ENCODE peak calls at places on chromosomes 2 and 18, in five cellular contexts. N is K562, J is AG10803, T is dorsolateral prefrontal cortex, C is A549. M is an unnamed sample.

GRCh38 chr2:13114391-13114790 is 397.7 kb downstream of the TRIB2 start:
- DNase-seq in N (no peak), J (peak), T (no peak), C (no peak), M (no peak)

GRCh38 chr2:206127656-206128055 is 31.6 kb downstream of the NDUFS1 start:
- DNase-seq in N (no peak), J (no peak), T (no peak), C (peak), M (no peak)

GRCh38 chr2:62785216-62785615 is 79.7 kb downstream of the EHBP1 start:
- DNase-seq in N (no peak), J (no peak), T (no peak), C (no peak), M (no peak)

GRCh38 chr2:240555541-240556250 is 2.1 kb downstream of the ANKMY1 start:
- DNase-seq in N (no peak), J (no peak), T (no peak), C (no peak), M (no peak)

GRCh38 chr2:714005-714741 is 37.0 kb upstream of the TMEM18 start:
- DNase-seq in N (peak), J (peak), T (peak), C (peak), M (no peak)

GRCh38 chr2:1564506-1564905 is 151.2 kb downstream of the TPO start:
- DNase-seq in N (no peak), J (no peak), T (no peak), C (no peak), M (no peak)

GRCh38 chr2:169300617-169301530 is 61.5 kb downstream of the LRP2 start:
- DNase-seq in N (no peak), J (no peak), T (no peak), C (no peak), M (no peak)

GRCh38 chr2:222315443-222316121 is 16.8 kb upstream of the PAX3 start:
- DNase-seq in N (no peak), J (no peak), T (no peak), C (no peak), M (no peak)

GRCh38 chr2:120261387-120262006 is 8.8 kb downstream of the RALB start:
- DNase-seq in N (no peak), J (no peak), T (no peak), C (no peak), M (no peak)

GRCh38 chr2:68404164-68404563 is 39.1 kb downstream of the PLEK start:
- DNase-seq in N (no peak), J (no peak), T (no peak), C (no peak), M (no peak)

GRCh38 chr2:19682493-19682892 is 219.3 kb downstream of the TTC32 start:
- DNase-seq in N (no peak), J (no peak), T (no peak), C (peak), M (no peak)

GRCh38 chr2:64145760-64146159 is 1.5 kb upstream of the PELI1 start:
- DNase-seq in N (no peak), J (no peak), T (no peak), C (no peak), M (no peak)

DNA sequence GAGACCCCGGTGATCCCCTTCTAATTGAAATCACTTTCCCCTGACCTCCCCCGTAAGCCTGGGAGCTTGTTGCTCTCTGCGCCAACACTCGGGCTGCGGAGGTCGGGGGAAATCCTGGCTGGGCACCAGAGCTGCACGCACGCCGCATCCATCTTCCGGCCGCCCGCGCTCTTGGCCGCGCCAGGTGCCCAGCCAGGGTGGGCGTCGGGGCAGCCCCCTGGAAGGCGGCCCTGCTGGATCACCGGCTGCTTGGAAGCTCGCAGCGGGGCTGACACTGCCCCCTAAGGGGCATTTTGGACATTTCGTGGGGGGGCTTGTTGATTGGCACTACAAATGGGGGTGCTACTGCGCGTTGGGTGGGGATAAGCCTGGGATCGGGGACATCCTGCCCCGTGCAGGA is 280.3 kb upstream of the SKOR2 start:
- DNase-seq in N (peak), J (no peak), T (no peak), C (no peak), M (no peak)
- TF ChIP-seq CTCF in N (peak), J (peak), T (no peak), C (no peak), M (no peak)

GRCh38 chr18:78010363-78010762 is 760.7 kb downstream of the GALR1 start:
- DNase-seq in N (no peak), J (no peak), T (no peak), C (no peak), M (no peak)
- TF ChIP-seq CTCF in N (no peak), J (no peak), T (no peak), C (no peak), M (no peak)

GRCh38 chr2:85887566-85888019 is 1.2 kb downstream of the ST3GAL5 start:
- DNase-seq in N (no peak), J (peak), T (peak), C (peak), M (no peak)
- TF ChIP-seq CTCF in N (no peak), J (peak), T (peak), C (peak), M (no peak)

GRCh38 chr18:31417850-31418249 is 29.7 kb upstream of the DSG3 start:
- DNase-seq in N (no peak), J (no peak), T (no peak), C (no peak), M (no peak)

GRCh38 chr18:31424383-31424988 is 23.1 kb upstream of the DSG3 start:
- DNase-seq in N (peak), J (no peak), T (no peak), C (peak), M (no peak)

GRCh38 chr18:31420032-31420431 is 27.5 kb upstream of the DSG3 start:
- DNase-seq in N (no peak), J (no peak), T (no peak), C (no peak), M (no peak)

GRCh38 chr18:31420524-31420923 is 27.0 kb upstream of the DSG3 start:
- DNase-seq in N (no peak), J (no peak), T (no peak), C (no peak), M (no peak)

GRCh38 chr18:31419457-31419932 is 28.0 kb upstream of the DSG3 start:
- DNase-seq in N (no peak), J (no peak), T (no peak), C (no peak), M (no peak)
- TF ChIP-seq CTCF in N (no peak), J (no peak), T (no peak), C (no peak), M (no peak)

GRCh38 chr18:2471523-2471922 is 99.8 kb downstream of the METTL4 start:
- DNase-seq in N (peak), J (no peak), T (no peak), C (peak), M (no peak)
- TF ChIP-seq CTCF in N (peak), J (no peak), T (no peak), C (no peak), M (no peak)

GRCh38 chr2:130766037-130766436 is 10.7 kb downstream of the AMER3 start:
- DNase-seq in N (no peak), J (no peak), T (no peak), C (no peak), M (no peak)

GRCh38 chr2:130766711-130767407 is 11.5 kb downstream of the AMER3 start:
- DNase-seq in N (no peak), J (no peak), T (peak), C (no peak), M (no peak)

GRCh38 chr2:130765464-130765863 is 10.1 kb downstream of the AMER3 start:
- DNase-seq in N (no peak), J (no peak), T (no peak), C (no peak), M (no peak)

GRCh38 chr2:130768191-130768855 is 13.0 kb downstream of the AMER3 start:
- DNase-seq in N (peak), J (no peak), T (no peak), C (no peak), M (no peak)

DNA sequence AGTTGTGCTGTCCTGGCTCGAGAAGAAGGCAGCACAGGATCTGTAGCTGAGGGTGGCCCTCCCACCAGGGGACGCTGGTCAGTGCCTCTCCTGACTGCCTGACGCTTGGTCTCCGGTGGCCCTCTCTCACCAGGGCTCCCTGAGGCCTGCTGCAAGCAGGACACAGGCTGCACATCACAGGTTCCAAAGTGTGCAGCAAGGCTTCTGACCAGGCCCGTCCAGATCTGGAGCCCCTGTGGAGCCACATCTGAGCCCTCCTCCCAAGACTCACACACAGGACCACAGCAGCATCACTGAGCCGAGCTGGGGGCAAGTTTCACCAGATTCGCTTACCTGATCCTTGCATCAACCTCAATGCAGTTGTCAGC is 12.1 kb downstream of the AMER3 start:
- DNase-seq in N (no peak), J (no peak), T (no peak), C (no peak), M (no peak)
- TF ChIP-seq CTCF in N (no peak), J (no peak), T (no peak), C (no peak), M (no peak)

DNA sequence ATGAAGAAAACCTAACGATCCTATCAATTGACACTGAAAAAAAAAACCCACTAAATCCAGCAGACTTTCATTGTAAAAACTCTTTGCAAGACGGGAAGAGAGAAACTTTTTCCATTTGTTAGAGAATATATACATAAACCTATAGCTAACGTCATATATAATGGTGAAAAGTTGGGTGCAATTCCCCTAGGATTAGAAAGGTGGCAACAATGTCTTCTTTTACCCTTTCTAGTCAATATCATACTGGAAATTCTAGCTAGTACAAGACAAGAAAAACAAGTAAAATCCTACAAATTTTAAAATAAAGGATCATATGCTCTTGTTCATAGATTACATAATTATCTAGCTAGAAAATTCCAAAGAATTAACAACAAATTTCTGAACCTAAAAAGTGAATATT is 1596.5 kb upstream of the LRRTM1 start:
- DNase-seq in N (no peak), J (no peak), T (no peak), C (no peak), M (no peak)
- TF ChIP-seq CTCF in N (no peak), J (no peak), T (peak), C (no peak), M (peak)

GRCh38 chr2:237524631-237525030 is 37.6 kb downstream of the MLPH start:
- DNase-seq in N (no peak), J (no peak), T (no peak), C (no peak), M (no peak)
- TF ChIP-seq CTCF in N (no peak), J (no peak), T (no peak), C (no peak), M (no peak)

GRCh38 chr2:140892429-140892828 is 1238.4 kb downstream of the LRP1B start:
- DNase-seq in N (no peak), J (no peak), T (no peak), C (no peak), M (no peak)

GRCh38 chr2:140892911-140893637 is 1237.7 kb downstream of the LRP1B start:
- DNase-seq in N (no peak), J (no peak), T (no peak), C (no peak), M (no peak)

GRCh38 chr2:140895378-140895777 is 1235.4 kb downstream of the LRP1B start:
- DNase-seq in N (no peak), J (no peak), T (no peak), C (no peak), M (no peak)

GRCh38 chr2:140893685-140894084 is 1237.1 kb downstream of the LRP1B start:
- DNase-seq in N (no peak), J (peak), T (no peak), C (no peak), M (no peak)

DNA sequence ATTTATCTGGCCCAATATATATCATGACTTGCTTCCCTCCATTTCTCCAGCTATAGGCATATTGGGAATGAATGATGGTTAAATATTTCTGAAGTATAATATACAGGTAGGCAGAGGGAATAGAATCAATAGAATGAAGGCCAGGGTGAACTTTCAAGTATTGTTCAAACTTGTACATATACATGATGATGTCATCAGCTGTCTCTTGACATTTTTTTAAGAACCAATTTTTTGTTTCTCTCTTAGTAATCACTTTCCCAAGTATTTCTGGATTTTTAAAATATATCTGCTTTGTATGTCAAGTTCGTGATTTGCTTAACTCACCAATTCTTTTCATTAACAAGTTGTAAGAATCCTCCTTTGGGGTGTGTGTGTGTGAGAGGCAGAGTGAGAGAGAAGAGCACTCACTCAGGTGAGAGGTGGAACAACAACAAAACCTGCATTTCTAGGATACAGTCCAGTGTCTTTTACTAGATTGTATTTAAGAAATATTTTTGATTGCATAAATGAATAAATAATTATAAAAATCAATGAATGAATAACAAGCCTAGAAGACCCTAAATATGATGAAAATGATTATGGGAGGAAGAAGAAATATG is 1239.1 kb downstream of the LRP1B start:
- DNase-seq in N (no peak), J (no peak), T (no peak), C (peak), M (no peak)
- TF ChIP-seq CTCF in N (no peak), J (peak), T (no peak), C (no peak), M (no peak)

GRCh38 chr18:32770651-32771168 is 2.1 kb downstream of the KLHL14 start:
- DNase-seq in N (no peak), J (no peak), T (no peak), C (no peak), M (no peak)

GRCh38 chr18:32769242-32770180 is 3.3 kb downstream of the KLHL14 start:
- DNase-seq in N (no peak), J (no peak), T (no peak), C (no peak), M (peak)

GRCh38 chr18:32770181-32770650 is 2.6 kb downstream of the KLHL14 start:
- DNase-seq in N (no peak), J (no peak), T (no peak), C (no peak), M (no peak)

GRCh38 chr18:32767400-32767799 is 5.4 kb downstream of the KLHL14 start:
- DNase-seq in N (no peak), J (no peak), T (no peak), C (no peak), M (no peak)

DNA sequence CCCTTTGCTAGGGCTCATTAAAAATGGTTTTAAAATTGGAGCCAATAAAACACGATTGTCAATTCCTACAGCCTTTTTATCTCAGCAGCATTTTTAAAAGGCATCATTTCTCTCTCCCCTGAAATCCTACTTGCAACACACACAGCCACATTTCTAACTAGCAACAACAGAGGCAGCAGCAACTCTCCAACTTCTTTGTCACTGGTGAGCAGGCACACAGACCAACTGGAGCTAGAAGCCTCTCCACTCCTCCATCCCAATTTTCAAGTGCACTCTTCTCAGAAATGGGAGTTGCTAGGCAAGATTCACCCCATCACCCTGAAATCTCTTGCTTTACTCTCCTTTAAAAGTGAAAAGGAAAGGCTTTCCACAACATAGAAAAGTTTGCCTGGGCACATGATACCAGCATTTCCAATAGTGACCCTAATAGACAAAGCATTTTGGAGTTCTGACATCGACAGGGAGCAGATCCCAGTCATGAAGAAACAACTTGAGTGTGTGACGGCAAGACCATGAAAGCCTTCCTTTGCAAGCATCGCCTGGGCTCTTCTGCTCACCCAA is 4.1 kb downstream of the KLHL14 start:
- DNase-seq in N (no peak), J (no peak), T (no peak), C (no peak), M (no peak)
- TF ChIP-seq CTCF in N (no peak), J (no peak), T (no peak), C (no peak), M (no peak)

M was measured in D721Med.